ENCODE peak calls at places on chromosomes 1 and 21, in four cellular contexts. E, X, H and J are unnamed samples.

GRCh38 chr1:157983787-157984186 is 9.7 kb upstream of the KIRREL1 start:
- DNase-seq in E (no peak), H (no peak), X (no peak), J (no peak)

GRCh38 chr1:7747605-7748004 is 23.5 kb upstream of the VAMP3 start:
- DNase-seq in X (no peak), E (no peak), H (no peak), J (no peak)

GRCh38 chr1:23470282-23471070 is 13.5 kb downstream of the ASAP3 start:
- DNase-seq in X (peak), E (no peak), H (no peak), J (no peak)

GRCh38 chr1:17135530-17135929 is 16.3 kb upstream of the PADI2 start:
- DNase-seq in X (no peak), H (no peak), E (no peak), J (no peak)

GRCh38 chr1:234956821-234957329 is 171.8 kb downstream of the TOMM20 start:
- DNase-seq in X (no peak), E (no peak), H (peak), J (peak)

GRCh38 chr1:215992620-215993019 is 425.5 kb downstream of the KCTD3 start:
- DNase-seq in E (no peak), H (peak), X (peak), J (peak)

GRCh38 chr21:39660191-39660590 is 47.5 kb downstream of the B3GALT5 start:
- DNase-seq in X (peak), H (no peak), E (no peak), J (no peak)

GRCh38 chr1:47449702-47450552 is 12.1 kb downstream of the FOXD2 start:
- DNase-seq in H (peak), X (no peak), E (no peak), J (no peak)

GRCh38 chr1:186848509-186849130 is 19.9 kb downstream of the PLA2G4A start:
- DNase-seq in X (peak), H (no peak), E (no peak), J (no peak)

GRCh38 chr1:194209920-194210319 is 1023.5 kb upstream of the B3GALT2 start:
- DNase-seq in H (no peak), E (no peak), X (no peak), J (no peak)

GRCh38 chr1:114669562-114670082 is at the start of gene DENND2C:
- DNase-seq in H (peak), E (no peak), X (no peak), J (no peak)

GRCh38 chr21:44337941-44338895 is 972 bp downstream of the CFAP410 start:
- DNase-seq in E (no peak), H (peak), X (peak), J (peak)

GRCh38 chr1:45833361-45833760 is 29.9 kb downstream of the MAST2 start:
- DNase-seq in H (no peak), X (peak), E (no peak), J (no peak)

GRCh38 chr1:45827256-45827655 is 23.8 kb downstream of the MAST2 start:
- DNase-seq in E (no peak), X (no peak), H (no peak), J (no peak)

GRCh38 chr1:45824607-45825006 is 21.2 kb downstream of the MAST2 start:
- DNase-seq in E (no peak), X (no peak), H (no peak), J (no peak)

GRCh38 chr1:45834689-45835088 is 31.3 kb downstream of the MAST2 start:
- DNase-seq in X (no peak), E (no peak), H (no peak), J (no peak)

GRCh38 chr1:45828841-45829240 is 25.4 kb downstream of the MAST2 start:
- DNase-seq in E (no peak), X (no peak), H (no peak), J (no peak)
- H3K23ac ChIP-seq in E (no peak), X (no peak), H (no peak), J (no peak)

DNA sequence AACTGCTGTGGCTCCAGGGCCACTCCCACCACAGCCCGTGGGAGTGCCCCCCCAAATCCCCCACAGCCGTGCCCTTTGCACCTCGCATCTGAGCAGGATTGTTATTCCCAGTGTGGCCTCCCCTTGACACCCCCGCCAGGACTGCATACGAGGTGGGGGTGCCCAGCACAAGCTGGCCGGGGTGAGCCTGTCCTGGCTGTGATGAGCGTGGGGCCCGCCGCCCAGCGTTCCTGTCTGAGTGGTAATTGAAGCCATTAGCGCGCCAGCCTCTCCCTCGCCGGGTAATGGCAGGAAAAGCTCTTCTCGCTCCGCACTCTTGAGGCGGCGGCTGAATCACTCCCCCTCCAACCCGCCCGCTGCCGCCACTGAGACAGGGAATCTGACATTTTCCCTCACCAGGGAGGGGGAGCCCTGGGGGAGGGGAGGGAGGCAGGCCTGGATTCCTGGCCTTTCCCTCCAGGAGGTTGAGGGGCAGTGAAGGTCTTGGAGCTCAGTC is 27.7 kb downstream of the PTPRF start:
- DNase-seq in X (peak), H (peak), E (no peak), J (no peak)
- H2BK5ac ChIP-seq in X (peak), H (no peak), E (peak), J (no peak)

GRCh38 chr1:119647734-119648619 is at the start of gene ZNF697:
- DNase-seq in H (peak), X (peak), E (peak), J (peak)
- H3K23ac ChIP-seq in H (peak), X (peak), E (no peak), J (peak)

DNA sequence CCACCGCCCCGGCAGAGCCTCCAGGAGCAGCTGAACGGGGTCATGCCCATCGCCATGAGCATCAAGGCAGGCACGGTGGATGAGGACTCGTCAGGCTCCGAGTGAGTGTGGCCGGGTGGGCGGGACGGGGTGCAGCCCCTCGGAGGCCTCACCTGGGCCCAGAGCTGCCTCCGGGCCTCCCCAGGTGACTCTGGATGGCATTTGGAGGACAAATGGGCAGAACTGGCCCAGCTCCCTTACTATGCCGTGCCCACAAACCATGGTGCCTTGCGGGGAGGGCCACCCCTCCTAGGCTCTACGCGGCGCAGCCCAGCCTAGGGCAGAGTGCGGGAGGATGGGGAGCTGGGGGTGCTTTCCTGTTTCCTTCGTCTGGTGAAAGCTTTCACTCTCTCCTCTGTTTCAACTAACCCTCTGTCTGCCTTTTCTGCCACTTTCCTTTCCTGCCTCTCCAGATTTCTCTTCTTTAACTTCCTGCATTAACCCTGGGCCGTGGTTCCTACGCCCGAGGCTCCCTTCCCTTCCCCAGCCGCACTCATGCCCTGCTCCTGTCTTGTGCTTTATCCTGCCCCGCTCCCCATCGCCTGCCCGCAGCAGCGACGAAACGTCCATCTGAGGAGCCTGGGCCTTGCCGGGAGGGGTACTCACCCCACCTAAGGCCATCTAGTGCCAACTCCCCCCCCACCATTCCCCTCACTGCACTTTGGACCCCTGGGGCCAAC is 9.2 kb downstream of the PSRC1 start:
- DNase-seq in H (no peak), X (no peak), E (no peak), J (no peak)
- H2BK5ac ChIP-seq in H (no peak), X (no peak), E (no peak), J (no peak)

GRCh38 chr1:40508375-40509341 is at the start of gene EXO5:
- DNase-seq in E (no peak), H (peak), X (peak), J (peak)
- H3K23ac ChIP-seq in E (no peak), H (peak), X (peak), J (peak)

GRCh38 chr21:16502897-16503296 is 773.1 kb downstream of the USP25 start:
- DNase-seq in H (no peak), X (no peak), E (no peak), J (no peak)
- H2BK5ac ChIP-seq in H (no peak), X (no peak), E (no peak), J (no peak)

DNA sequence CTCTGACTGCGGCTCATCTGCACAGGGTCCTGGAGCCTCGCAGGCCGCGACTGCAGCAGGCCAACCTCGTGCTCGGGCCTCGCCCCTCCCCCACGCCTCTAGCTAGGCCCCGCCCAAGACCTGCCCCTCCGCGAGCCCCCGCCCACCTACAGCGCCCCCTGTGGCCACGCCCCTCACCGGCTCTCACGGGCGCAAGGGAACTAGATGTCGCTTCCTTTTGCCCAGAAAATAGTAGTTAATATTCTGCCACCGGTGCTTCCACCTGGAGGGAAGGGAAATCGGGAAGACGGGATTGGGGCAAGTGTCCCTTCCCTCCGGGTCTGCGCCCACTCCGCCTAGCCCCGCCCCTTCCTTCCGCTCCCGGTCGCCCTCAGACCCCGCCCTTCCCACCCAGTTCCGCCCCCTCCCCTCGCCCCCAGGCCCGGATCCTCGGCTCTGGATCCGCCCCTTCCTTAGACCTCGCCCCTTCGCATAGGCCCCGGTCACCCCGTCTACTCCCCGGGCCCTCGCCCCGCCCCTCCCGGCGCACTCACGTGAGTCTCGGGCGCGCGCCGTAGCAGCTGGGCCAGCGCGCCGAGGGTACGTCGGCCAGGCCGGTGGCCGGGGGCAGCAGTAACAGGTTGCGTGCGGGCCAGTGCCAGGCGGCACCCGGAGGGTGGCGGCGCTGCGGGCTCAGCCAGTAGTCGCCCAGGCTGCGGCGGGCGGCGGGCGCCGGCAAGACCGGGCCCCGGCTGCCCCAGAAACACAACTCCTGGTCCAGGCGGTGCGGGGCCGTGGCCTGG is 11.0 kb downstream of the FAM229A start:
- DNase-seq in H (peak), X (peak), E (peak), J (peak)
- H3K23ac ChIP-seq in H (peak), X (peak), E (no peak), J (peak)

GRCh38 chr1:180154325-180155201 is at the start of gene QSOX1:
- DNase-seq in X (peak), H (peak), E (peak), J (peak)
- H2BK5ac ChIP-seq in X (peak), H (no peak), E (peak), J (peak)

DNA sequence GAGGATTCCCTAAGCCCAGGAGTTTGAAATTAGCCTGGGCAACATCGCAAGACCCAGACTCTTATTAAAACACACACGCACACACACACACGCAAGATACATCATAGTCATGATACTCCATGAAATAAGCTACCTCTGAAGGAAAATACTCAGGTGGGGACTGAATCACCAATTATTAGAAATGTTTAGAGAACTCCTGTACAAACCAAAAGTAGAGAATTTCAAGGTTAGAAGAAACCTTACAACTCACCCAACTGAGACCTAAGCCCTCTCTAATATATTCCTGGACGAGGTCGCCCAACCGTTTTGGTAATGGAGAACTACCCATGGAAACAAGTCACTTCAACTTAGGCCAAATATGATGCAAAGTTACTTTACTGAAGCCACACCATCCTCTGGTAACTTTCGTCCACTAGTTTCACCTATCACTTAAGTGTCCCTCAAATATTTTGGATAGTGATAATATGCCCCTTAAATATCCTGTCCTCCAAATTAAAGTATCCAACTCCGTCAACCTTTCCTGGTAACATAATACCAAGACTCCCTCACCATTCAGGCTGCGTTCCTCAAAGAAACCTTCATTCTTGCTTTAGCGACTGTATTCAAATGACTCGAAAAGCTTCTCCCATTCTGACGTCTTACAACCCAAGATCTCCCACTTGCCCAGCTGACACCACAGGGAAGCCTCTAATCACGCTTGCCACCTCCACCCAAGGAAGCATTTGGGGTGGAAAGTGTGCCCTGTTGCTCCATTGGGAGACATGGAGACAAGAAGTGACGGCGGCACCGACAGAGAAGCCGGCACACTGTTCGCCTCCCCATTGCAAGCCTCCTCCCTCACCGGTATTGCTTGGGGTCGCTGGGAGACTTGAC is 857 bp downstream of the NRDC start:
- DNase-seq in E (no peak), X (peak), H (peak), J (no peak)
- H3K23ac ChIP-seq in E (no peak), X (peak), H (no peak), J (peak)